ENCODE peak calls at places on chromosomes 12 and 14, in seven cellular contexts. Q is left ventricle myocardium inferior, C is esophagus squamous epithelium, R is neural progenitor cell, Z is AG04450, T is heart right ventricle, V is HL-60. I is an unnamed sample.

GRCh38 chr14:71610797-71611196 is 321.4 kb upstream of the RGS6 start:
- DNase-seq in R (no peak), Z (no peak), C (no peak), T (no peak), V (no peak), Q (no peak), I (no peak)

GRCh38 chr14:96584199-96584906 is 82.2 kb downstream of the PAPOLA start:
- DNase-seq in Z (no peak), T (no peak), Q (no peak), R (peak; percentile 93), C (no peak), V (peak; percentile 12), I (no peak)

GRCh38 chr14:104094709-104095425 is 9.4 kb downstream of the ASPG start:
- DNase-seq in C (no peak), T (peak; percentile 47), Z (no peak), Q (peak; percentile 41), R (peak; percentile 82), V (peak; percentile 21), I (no peak)

GRCh38 chr12:116672842-116673516 is 64.9 kb downstream of the SPRING1 start:
- DNase-seq in R (no peak), T (no peak), V (no peak), C (no peak), Z (no peak), Q (no peak), I (no peak)

GRCh38 chr12:72346331-72346944 is 74.3 kb downstream of the TRHDE start:
- DNase-seq in V (peak; percentile 10), T (peak; percentile 20), Q (no peak), C (no peak), R (peak; percentile 91), Z (peak; percentile 63), I (peak; percentile 6)

GRCh38 chr12:109310247-109311125 is 1.4 kb upstream of the FOXN4 start:
- DNase-seq in Z (no peak), V (no peak), Q (no peak), R (peak; percentile 36), T (no peak), C (no peak), I (no peak)

GRCh38 chr12:105427883-105428282 is 97.4 kb downstream of the C12orf75 start:
- DNase-seq in R (no peak), Z (no peak), T (no peak), C (no peak), Q (no peak), V (no peak), I (no peak)

GRCh38 chr12:64389154-64389553 is 1.4 kb downstream of the C12orf56 start:
- DNase-seq in T (no peak), C (no peak), Q (no peak), R (no peak), Z (no peak), V (no peak), I (no peak)

GRCh38 chr14:74867673-74868072 is 8.3 kb downstream of the PROX2 start:
- DNase-seq in T (peak; percentile 20), R (no peak), V (no peak), C (no peak), Q (no peak), Z (no peak), I (no peak)

GRCh38 chr12:90936230-90937005 is 18.6 kb downstream of the CCER1 start:
- DNase-seq in T (no peak), R (no peak), Q (no peak), C (no peak), Z (no peak), V (no peak), I (no peak)

GRCh38 chr12:89988556-89988955 is 279.9 kb upstream of the ATP2B1 start:
- DNase-seq in Q (no peak), T (no peak), R (no peak), V (no peak), Z (no peak), C (no peak), I (no peak)

GRCh38 chr12:93089805-93090569 is 160.9 kb upstream of the EEA1 start:
- DNase-seq in C (no peak), Z (peak; percentile 80), Q (no peak), V (peak; percentile 89), R (no peak), T (no peak), I (peak; percentile 88)

GRCh38 chr12:25020621-25021243 is 71.8 kb upstream of the BCAT1 start:
- DNase-seq in R (no peak), Z (no peak), C (no peak), V (no peak), Q (no peak), T (no peak), I (no peak)

GRCh38 chr14:68654471-68654941 is 138.4 kb downstream of the ZFP36L1 start:
- DNase-seq in R (no peak), Q (no peak), T (no peak), C (no peak), Z (no peak), V (no peak), I (no peak)

GRCh38 chr12:75979181-75979580 is 52.4 kb downstream of the PHLDA1 start:
- DNase-seq in T (no peak), C (no peak), R (no peak), V (no peak), Q (no peak), Z (no peak), I (peak; percentile 46)

GRCh38 chr14:88164906-88165534 is 158.0 kb downstream of the KCNK10 start:
- DNase-seq in V (no peak), C (no peak), Q (no peak), Z (no peak), R (no peak), T (no peak), I (no peak)

GRCh38 chr12:29198901-29199300 is 49.8 kb downstream of the FAR2 start:
- DNase-seq in Z (no peak), Q (no peak), V (no peak), C (no peak), R (no peak), T (no peak), I (no peak)

GRCh38 chr14:44846232-44846824 is 115.4 kb downstream of the KLHL28 start:
- DNase-seq in C (no peak), Z (peak; percentile 24), T (no peak), R (peak; percentile 59), Q (no peak), V (no peak), I (no peak)

GRCh38 chr14:88411039-88411438 is 25.6 kb downstream of the SPATA7 start:
- DNase-seq in C (no peak), V (no peak), R (no peak), Z (no peak), Q (no peak), T (no peak), I (no peak)

GRCh38 chr14:78512021-78512420 is 341.8 kb downstream of the NRXN3 start:
- DNase-seq in V (no peak), T (no peak), Q (no peak), C (no peak), Z (no peak), R (no peak), I (no peak)

GRCh38 chr12:123143753-123144461 is 7.0 kb downstream of the PITPNM2 start:
- DNase-seq in V (no peak), Z (no peak), T (no peak), R (no peak), Q (no peak), C (no peak), I (no peak)

DNA sequence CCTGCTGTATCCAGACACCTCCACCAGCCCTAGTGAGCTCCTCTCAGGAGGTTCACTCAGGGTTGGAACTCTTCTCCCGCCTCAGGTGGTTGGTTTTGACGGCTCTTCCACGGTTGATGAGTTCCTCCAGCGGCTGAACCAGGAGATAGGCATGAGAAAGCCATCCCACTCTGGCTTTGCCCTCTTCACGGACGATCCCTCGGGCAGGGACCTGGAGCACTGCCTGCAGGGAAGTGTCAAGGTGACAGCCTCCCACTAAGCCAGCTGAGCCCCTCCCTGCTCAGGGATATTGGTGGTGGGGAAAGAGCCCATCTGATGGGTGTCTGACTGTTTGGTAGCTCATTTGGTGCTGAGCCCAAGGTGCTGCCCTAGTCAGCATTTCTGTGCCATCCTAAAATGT is 20.4 kb downstream of the PIGH start:
- DNase-seq in Q (no peak), R (no peak), Z (no peak), C (no peak), T (no peak), V (no peak), I (no peak)
- H3K27ac ChIP-seq in Q (no peak overlapping the region), R (no peak overlapping the region), Z (no peak overlapping the region), C (no peak overlapping the region), T (no peak overlapping the region), V (no peak overlapping the region), I (no peak overlapping the region)

GRCh38 chr14:64919215-64919614 is 5.0 kb downstream of the CHURC1 start:
- DNase-seq in C (no peak), T (no peak), Q (no peak), R (no peak), V (no peak), Z (no peak), I (no peak)
- H3K27ac ChIP-seq in C (no peak overlapping the region), T (no peak overlapping the region), Q (no peak overlapping the region), R (no peak overlapping the region), V (no peak overlapping the region), Z (no peak overlapping the region), I (no peak overlapping the region)

GRCh38 chr14:54395284-54395683 is 1.5 kb upstream of the CDKN3 start:
- DNase-seq in C (no peak), V (no peak), Z (no peak), T (no peak), Q (no peak), R (no peak), I (no peak)

GRCh38 chr14:54395716-54396115 is 1.1 kb upstream of the CDKN3 start:
- DNase-seq in T (no peak), R (no peak), Q (no peak), C (no peak), Z (no peak), V (no peak), I (no peak)

GRCh38 chr14:54398028-54398368 is 1.2 kb downstream of the CDKN3 start:
- DNase-seq in Z (no peak), R (no peak), T (no peak), Q (no peak), C (no peak), V (no peak), I (no peak)

GRCh38 chr14:54396183-54396492 is 669 bp upstream of the CDKN3 start:
- DNase-seq in T (no peak), R (no peak), C (no peak), Q (no peak), V (peak; percentile 14), Z (no peak), I (no peak)

GRCh38 chr14:54396493-54397335 is at the start of gene CDKN3:
- DNase-seq in Q (peak; percentile 98), T (peak; percentile 98), C (peak; percentile 92), R (peak; percentile 99), V (peak; percentile 94), Z (peak; percentile 96), I (peak; percentile 95)
- H3K27ac ChIP-seq in Q (peak within 1 kb of the TSS; percentile 46), T (no peak within 1 kb of the TSS), C (peak within 1 kb of the TSS; percentile 29), R (no peak within 1 kb of the TSS), V (peak within 1 kb of the TSS; percentile 71), Z (peak within 1 kb of the TSS; percentile 52), I (no peak within 1 kb of the TSS)

DNA sequence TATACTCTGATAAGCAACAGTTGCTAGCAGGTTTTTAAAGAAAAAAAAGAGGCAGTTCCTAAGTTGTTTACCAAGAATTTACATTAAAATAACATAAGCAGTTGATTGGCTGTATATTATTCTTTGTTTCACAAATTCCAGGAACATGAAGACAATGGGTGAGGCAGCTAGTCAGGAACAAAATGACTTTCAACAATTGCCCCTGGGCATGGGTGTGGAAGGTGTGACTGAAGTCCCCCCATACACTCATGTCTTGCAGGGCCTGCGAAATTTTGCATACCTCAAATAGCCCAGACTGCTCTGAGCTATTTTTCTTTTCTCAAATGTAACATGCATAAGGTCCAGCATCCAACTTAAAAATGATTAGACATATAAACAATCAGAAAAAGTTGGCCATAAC is 267.2 kb upstream of the DIO3 start:
- DNase-seq in Q (no peak), T (no peak), C (no peak), R (no peak), Z (no peak), V (no peak), I (no peak)
- H3K27ac ChIP-seq in Q (no peak overlapping the region), T (no peak overlapping the region), C (no peak overlapping the region), R (no peak overlapping the region), Z (no peak overlapping the region), V (no peak overlapping the region), I (no peak overlapping the region)

I was measured in epithelial cell of prostate.